ENCODE peak calls at places on chromosomes 11 and 22, in five cellular contexts. C is Kasumi-1; L is activated CD8-positive, alpha-beta T cell treated with anti-CD3 and anti-CD28 coated beads for 36 hours; H is activated T-cell treated with anti-CD3 and anti-CD28 coated beads, Interleukin-2, amount 50 U/mL, for 4 hours; P is natural killer cell. B is an unnamed sample.
A peak's percentile ranks its signal among the peaks of the same experiment; 100 is the strongest.

GRCh38 chr11:122655527-122656072 is at the start of gene UBASH3B:
- DNase-seq in C (peak; percentile 90), L (peak; percentile 76), P (peak; percentile 51), H (peak; percentile 55), B (peak; percentile 85)

GRCh38 chr22:36331306-36331911 is 56.4 kb downstream of the MYH9 start:
- DNase-seq in H (peak; percentile 72), L (peak; percentile 90), P (peak; percentile 74), C (peak; percentile 95), B (peak; percentile 94)

GRCh38 chr22:44722611-44723010 is 20.6 kb downstream of the PRR5 start:
- DNase-seq in P (no peak), H (no peak), C (no peak), L (no peak), B (no peak)

GRCh38 chr11:63682045-63682915 is 980 bp downstream of the RTN3 start:
- DNase-seq in H (no peak), L (peak; percentile 35), C (peak; percentile 62), P (no peak), B (peak; percentile 67)

GRCh38 chr11:93570759-93571413 is 27.7 kb upstream of the SMCO4 start:
- DNase-seq in L (no peak), P (no peak), C (no peak), H (no peak), B (peak; percentile 32)

GRCh38 chr22:49179886-49180682 is 647.6 kb downstream of the BRD1 start:
- DNase-seq in P (no peak), C (no peak), L (no peak), H (no peak), B (no peak)

GRCh38 chr11:124760205-124760652 is 1.9 kb downstream of the ESAM start:
- DNase-seq in L (no peak), P (no peak), C (no peak), H (no peak), B (no peak)

GRCh38 chr11:9533736-9534473 is 39.6 kb upstream of the WEE1 start:
- DNase-seq in H (no peak), L (no peak), C (no peak), P (no peak), B (no peak)

GRCh38 chr11:47052576-47052975 is 116.0 kb downstream of the CSTPP1 start:
- DNase-seq in P (no peak), L (no peak), H (no peak), C (no peak), B (no peak)

GRCh38 chr11:17978553-17979287 is 34.1 kb downstream of the SERGEF start:
- DNase-seq in P (no peak), L (peak; percentile 41), H (no peak), C (peak; percentile 62), B (peak; percentile 49)

GRCh38 chr11:11533057-11533456 is 88.7 kb downstream of the GALNT18 start:
- DNase-seq in P (no peak), C (no peak), H (no peak), L (no peak), B (no peak)

GRCh38 chr11:111512296-111513239 is at the start of gene BTG4:
- DNase-seq in H (peak; percentile 11), P (no peak), C (no peak), L (peak; percentile 54), B (no peak)

GRCh38 chr22:50338042-50338573 is 5.0 kb upstream of the PPP6R2 start:
- DNase-seq in P (no peak), C (no peak), H (no peak), L (no peak), B (no peak)

GRCh38 chr22:45197606-45198462 is 34.1 kb downstream of the NUP50 start:
- DNase-seq in P (no peak), H (no peak), L (no peak), C (no peak), B (no peak)

GRCh38 chr11:5684627-5685362 is at the start of gene TRIM5:
- DNase-seq in C (peak; percentile 89), L (peak; percentile 94), H (peak; percentile 73), P (peak; percentile 69), B (peak; percentile 85)

GRCh38 chr22:24232124-24232523 is 12.8 kb downstream of the GGT5 start:
- DNase-seq in P (no peak), H (no peak), L (no peak), C (no peak), B (no peak)

GRCh38 chr11:85694385-85694980 is 8.5 kb upstream of the CCDC89 start:
- DNase-seq in P (no peak), L (no peak), C (peak; percentile 59), H (no peak), B (peak; percentile 49)

GRCh38 chr11:118996926-118997626 is 862 bp upstream of the CENATAC start:
- DNase-seq in H (no peak), L (peak; percentile 66), C (peak; percentile 85), P (no peak), B (peak; percentile 76)

GRCh38 chr11:69375316-69376154 is 81.6 kb downstream of the MYEOV start:
- DNase-seq in P (no peak), L (no peak), H (peak; percentile 2), C (no peak), B (no peak)

GRCh38 chr11:7595016-7595869 is 78.1 kb downstream of the CYB5R2 start:
- DNase-seq in L (no peak), H (no peak), P (no peak), C (no peak), B (no peak)

GRCh38 chr11:33463059-33463458 is 205.9 kb downstream of the HIPK3 start:
- DNase-seq in P (no peak), C (no peak), L (no peak), H (no peak), B (no peak)

GRCh38 chr11:72676874-72677341 is 2.7 kb upstream of the PDE2A start:
- DNase-seq in H (peak; percentile 48), L (peak; percentile 77), C (peak; percentile 47), P (peak; percentile 72), B (peak; percentile 70)

GRCh38 chr11:124896071-124896750 is 1.5 kb downstream of the ROBO4 start:
- DNase-seq in P (no peak), C (no peak), L (no peak), H (no peak), B (no peak)

GRCh38 chr11:69094915-69095290 is 46.2 kb downstream of the TPCN2 start:
- DNase-seq in H (no peak), P (no peak), C (no peak), L (no peak), B (no peak)

GRCh38 chr22:19079691-19080090 is 42.5 kb downstream of the DGCR2 start:
- DNase-seq in C (no peak), H (no peak), P (no peak), L (no peak), B (no peak)

B was measured in NB4.